ENCODE peak calls at places on chromosome 14, in seven cellular contexts. K is H9, Z is mesendoderm, B is neuronal stem cell, L is H1, C is trophoblast cell, N is mesenchymal stem cell. G is an unnamed sample.

GRCh38 chr14:83118029-83118428 is 1584.4 kb upstream of the SEL1L start:
- DNase-seq in Z (no peak), C (no peak), N (no peak), K (no peak), B (no peak), L (no peak), G (no peak)

GRCh38 chr14:68970096-68970612 is 8.9 kb downstream of the ACTN1 start:
- DNase-seq in K (no peak), C (no peak), B (no peak), Z (peak; percentile 57), N (no peak), L (no peak), G (no peak)

GRCh38 chr14:72753879-72754400 is 140.0 kb downstream of the DPF3 start:
- DNase-seq in L (no peak), N (no peak), C (no peak), B (no peak), Z (no peak), K (no peak), G (no peak)

GRCh38 chr14:106845286-106846087 is 1319.1 kb downstream of the TMEM121 start:
- DNase-seq in C (peak; percentile 9), N (no peak), K (no peak), B (no peak), Z (no peak), L (no peak), G (no peak)

GRCh38 chr14:89330236-89331002 is 86.6 kb downstream of the FOXN3 start:
- DNase-seq in L (no peak), N (peak; percentile 80), C (no peak), B (no peak), K (no peak), Z (no peak), G (peak; percentile 97)

GRCh38 chr14:50045039-50045711 is 71.2 kb downstream of the VCPKMT start:
- DNase-seq in L (no peak), Z (no peak), K (no peak), N (peak; percentile 38), B (no peak), C (peak; percentile 33), G (peak; percentile 88)

GRCh38 chr14:34354556-34354955 is 107.5 kb downstream of the SPTSSA start:
- DNase-seq in B (no peak), C (no peak), L (no peak), N (peak; percentile 20), K (no peak), Z (no peak), G (no peak)

GRCh38 chr14:91829511-91829910 is 37.8 kb downstream of the TC2N start:
- DNase-seq in Z (no peak), L (no peak), C (no peak), K (no peak), B (no peak), N (no peak), G (no peak)

GRCh38 chr14:53963491-53964227 is 7.0 kb upstream of the BMP4 start:
- DNase-seq in K (peak; percentile 47), L (no peak), C (no peak), B (no peak), Z (peak; percentile 74), N (peak; percentile 39), G (no peak)

GRCh38 chr14:58898655-58899316 is 261.0 kb downstream of the DACT1 start:
- DNase-seq in C (peak; percentile 82), N (peak; percentile 93), L (no peak), B (no peak), Z (peak; percentile 29), K (no peak), G (peak; percentile 97)

GRCh38 chr14:39812532-39813320 is 380.5 kb upstream of the FBXO33 start:
- DNase-seq in L (no peak), N (no peak), Z (no peak), C (no peak), K (no peak), B (no peak), G (no peak)

GRCh38 chr14:84006643-84007137 is 1523.3 kb upstream of the FLRT2 start:
- DNase-seq in Z (peak; percentile 50), N (no peak), L (no peak), B (peak; percentile 1), K (no peak), C (no peak), G (no peak)

GRCh38 chr14:51677276-51677675 is 25.6 kb downstream of the FRMD6 start:
- DNase-seq in N (peak; percentile 45), B (no peak), C (no peak), Z (peak; percentile 24), L (no peak), K (no peak), G (peak; percentile 63)

GRCh38 chr14:68573126-68573525 is 219.7 kb downstream of the ZFP36L1 start:
- DNase-seq in L (no peak), C (no peak), N (no peak), B (no peak), K (no peak), Z (no peak), G (no peak)

GRCh38 chr14:77268989-77269595 is 1.9 kb downstream of the NGB start:
- DNase-seq in B (no peak), L (no peak), Z (no peak), K (no peak), N (no peak), C (no peak), G (no peak)

GRCh38 chr14:89399594-89400068 is 17.4 kb downstream of the FOXN3 start:
- DNase-seq in N (peak; percentile 95), Z (peak; percentile 97), K (peak; percentile 72), C (peak; percentile 31), B (peak; percentile 17), L (no peak), G (peak; percentile 96)

GRCh38 chr14:69107407-69108003 is 45.4 kb downstream of the DCAF5 start:
- DNase-seq in C (peak; percentile 52), Z (peak; percentile 79), K (peak; percentile 51), N (peak; percentile 73), L (no peak), B (no peak), G (peak; percentile 71)

GRCh38 chr14:54718046-54718445 is 151.1 kb downstream of the SAMD4A start:
- DNase-seq in L (no peak), B (no peak), K (no peak), C (no peak), N (peak; percentile 95), Z (no peak), G (peak; percentile 81)

GRCh38 chr14:55746533-55746932 is 166.5 kb downstream of the KTN1 start:
- DNase-seq in Z (no peak), L (no peak), C (peak; percentile 16), N (peak; percentile 17), K (no peak), B (no peak), G (peak; percentile 29)

GRCh38 chr14:55743551-55743950 is 163.5 kb downstream of the KTN1 start:
- DNase-seq in N (no peak), C (peak; percentile 70), Z (no peak), L (no peak), B (no peak), K (no peak), G (no peak)

GRCh38 chr14:55747186-55747585 is 167.2 kb downstream of the KTN1 start:
- DNase-seq in L (no peak), C (no peak), N (no peak), B (no peak), Z (no peak), K (no peak), G (no peak)

GRCh38 chr14:55745906-55746305 is 165.9 kb downstream of the KTN1 start:
- DNase-seq in K (no peak), Z (no peak), C (peak; percentile 66), N (no peak), L (no peak), B (no peak), G (no peak)

GRCh38 chr14:55744321-55744720 is 164.3 kb downstream of the KTN1 start:
- DNase-seq in N (no peak), L (no peak), Z (no peak), K (no peak), B (no peak), C (peak; percentile 76), G (no peak)
- H3K79me1 ChIP-seq in N (no peaks in the 10 kb centered on the region), L (no peaks in the 10 kb centered on the region), Z (no peaks in the 10 kb centered on the region), K (no peaks in the 10 kb centered on the region), B (no peaks in the 10 kb centered on the region), C (peaks cover 2% of the 10 kb centered on the region), G (no peaks in the 10 kb centered on the region)

DNA sequence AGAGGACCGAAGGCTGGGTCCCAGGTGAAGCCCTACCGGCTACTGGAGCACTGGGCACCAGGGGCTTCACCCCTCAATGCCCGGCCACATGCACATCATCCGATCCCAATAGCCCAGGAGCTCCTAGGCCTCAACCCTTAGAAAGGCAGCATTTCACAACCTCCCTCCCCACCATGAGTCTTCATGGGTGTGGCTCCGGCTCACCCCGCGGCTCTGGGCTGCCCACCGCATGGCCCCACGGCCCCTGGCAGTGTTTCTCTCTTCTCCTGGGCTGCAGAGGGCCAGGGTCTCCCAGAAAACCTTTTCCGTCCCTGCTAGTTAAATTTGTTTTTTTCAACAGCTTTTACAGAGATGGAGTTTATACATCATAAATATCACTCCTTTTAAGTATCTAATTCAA is 28.6 kb upstream of the DLK1 start:
- DNase-seq in C (no peak), B (no peak), Z (no peak), N (no peak), K (no peak), L (no peak), G (no peak)
- H3K79me1 ChIP-seq in C (peaks cover 9% of the 10 kb centered on the region), B (no peaks in the 10 kb centered on the region), Z (no peaks in the 10 kb centered on the region), N (no peaks in the 10 kb centered on the region), K (no peaks in the 10 kb centered on the region), L (no peaks in the 10 kb centered on the region), G (no peaks in the 10 kb centered on the region)

DNA sequence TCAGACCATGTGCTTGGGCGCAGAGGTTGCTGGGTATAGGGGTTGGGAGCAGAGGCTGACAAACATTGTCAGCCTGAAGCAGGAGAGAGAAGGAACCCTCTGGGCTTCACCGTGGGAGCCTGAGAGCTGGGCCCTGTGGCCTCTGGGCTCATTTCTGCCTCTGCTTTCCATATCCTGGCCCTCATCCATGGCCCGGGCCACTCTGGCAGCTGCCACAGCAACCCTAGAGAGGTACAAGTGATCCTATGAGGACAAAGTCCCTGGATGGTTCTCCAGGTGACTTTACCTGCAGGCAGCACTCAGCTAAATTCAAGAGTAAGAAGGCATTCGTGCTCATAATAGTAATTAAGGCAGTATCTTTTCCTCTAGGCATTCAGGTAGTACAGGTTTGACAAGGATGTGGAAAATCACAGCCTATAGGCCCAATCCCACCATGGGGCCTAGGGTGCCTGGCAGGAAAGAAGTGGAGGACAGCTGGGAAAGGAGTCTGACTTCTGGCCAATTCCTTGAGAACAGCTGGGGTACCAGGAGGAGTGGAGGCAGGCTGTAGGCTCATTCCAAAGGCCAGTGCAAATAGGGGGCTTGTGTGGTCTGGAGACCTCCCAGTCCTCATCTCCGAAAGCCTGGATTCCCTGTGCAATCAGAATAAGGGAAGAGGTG is 3.6 kb upstream of the TTC7B start:
- DNase-seq in K (no peak), N (no peak), Z (no peak), C (no peak), L (no peak), B (no peak), G (no peak)
- H3K79me1 ChIP-seq in K (no peaks in the 10 kb centered on the region), N (peaks cover 2% of the 10 kb centered on the region), Z (no peaks in the 10 kb centered on the region), C (peaks cover 20% of the 10 kb centered on the region), L (no peaks in the 10 kb centered on the region), B (no peaks in the 10 kb centered on the region), G (peaks cover 8% of the 10 kb centered on the region)

GRCh38 chr14:105098316-105098715 is 33.1 kb upstream of the GPR132 start:
- DNase-seq in L (no peak), C (no peak), Z (no peak), N (no peak), B (no peak), K (no peak), G (no peak)
- H3K79me1 ChIP-seq in L (no peaks in the 10 kb centered on the region), C (peaks cover 7% of the 10 kb centered on the region), Z (no peaks in the 10 kb centered on the region), N (peaks cover 2% of the 10 kb centered on the region), B (peaks cover 3% of the 10 kb centered on the region), K (no peaks in the 10 kb centered on the region), G (no peaks in the 10 kb centered on the region)